ENCODE peak calls at places on chromosomes 11 and 22, in four cellular contexts. W is IMR-90, L is astrocyte of the spinal cord, G is GM23248. F is an unnamed sample.

GRCh38 chr11:8337115-8337386 is 73.4 kb upstream of the LMO1 start:
- DNase-seq in G (no peak), L (no peak), W (no peak), F (no peak)

GRCh38 chr11:2434506-2435255 is 9.6 kb downstream of the TRPM5 start:
- DNase-seq in W (no peak), G (no peak), L (no peak), F (no peak)

GRCh38 chr11:68683086-68683951 is 1.0 kb upstream of the GAL start:
- DNase-seq in W (no peak), G (peak), L (no peak), F (peak)

GRCh38 chr22:29369460-29369859 is 18.9 kb downstream of the AP1B1 start:
- DNase-seq in G (peak), L (peak), W (peak), F (peak)

GRCh38 chr11:396948-397548 is 3.0 kb downstream of the PKP3 start:
- DNase-seq in L (peak), W (peak), G (peak), F (peak)

GRCh38 chr11:95085117-95085825 is 4.4 kb upstream of the ENDOD1 start:
- DNase-seq in G (no peak), W (no peak), L (no peak), F (no peak)

GRCh38 chr11:120956710-120957500 is 67.0 kb upstream of the TBCEL start:
- DNase-seq in L (no peak), G (no peak), W (no peak), F (no peak)

GRCh38 chr11:133898031-133898769 is 52.9 kb upstream of the SPATA19 start:
- DNase-seq in G (no peak), L (no peak), W (no peak), F (no peak)

GRCh38 chr11:66546368-66546965 is at the start of gene ACTN3:
- DNase-seq in W (no peak), G (peak), L (no peak), F (no peak)

GRCh38 chr22:38133331-38133730 is 22.8 kb upstream of the BAIAP2L2 start:
- DNase-seq in L (no peak), W (no peak), G (no peak), F (no peak)

GRCh38 chr11:16925495-16926065 is 88.6 kb downstream of the PLEKHA7 start:
- DNase-seq in G (peak), W (no peak), L (peak), F (peak)

GRCh38 chr22:38935023-38935422 is 22.4 kb upstream of the APOBEC3A start:
- DNase-seq in L (no peak), W (no peak), G (no peak), F (no peak)

GRCh38 chr11:9803685-9804413 is 140.0 kb downstream of the SWAP70 start:
- DNase-seq in L (no peak), W (peak), G (peak), F (peak)

GRCh38 chr11:95138448-95138847 is 48.8 kb downstream of the ENDOD1 start:
- DNase-seq in L (no peak), G (peak), W (no peak), F (no peak)

GRCh38 chr11:36312593-36312990 is 16.5 kb downstream of the PRR5L start:
- DNase-seq in G (peak), W (peak), L (peak), F (no peak)

GRCh38 chr11:128686745-128687177 is 7.1 kb upstream of the FLI1 start:
- DNase-seq in L (peak), W (peak), G (peak), F (peak)

GRCh38 chr11:12512132-12512531 is 134.8 kb downstream of the PARVA start:
- DNase-seq in G (no peak), L (no peak), W (no peak), F (no peak)

GRCh38 chr22:26555478-26555877 is 34.5 kb downstream of the TPST2 start:
- DNase-seq in G (no peak), L (no peak), W (no peak), F (no peak)

GRCh38 chr11:9470765-9471164 is 10.0 kb downstream of the ZNF143 start:
- DNase-seq in G (no peak), W (no peak), L (no peak), F (no peak)

GRCh38 chr11:76281558-76281906 is 75.2 kb upstream of the WNT11 start:
- DNase-seq in W (no peak), L (no peak), G (no peak), F (no peak)

GRCh38 chr11:108614086-108614485 is 20.5 kb upstream of the EXPH5 start:
- DNase-seq in W (no peak), G (no peak), L (no peak), F (no peak)

GRCh38 chr11:32433249-32434115 is 1.9 kb downstream of the WT1 start:
- DNase-seq in W (no peak), G (no peak), L (no peak), F (no peak)

GRCh38 chr11:102560555-102561011 is 30.0 kb upstream of the MMP7 start:
- DNase-seq in W (peak), L (peak), G (peak), F (peak)

GRCh38 chr22:37037669-37038068 is 13.9 kb upstream of the KCTD17 start:
- DNase-seq in W (no peak), L (no peak), G (no peak), F (no peak)

GRCh38 chr22:36405671-36406070 is 17.9 kb upstream of the MYH9 start:
- DNase-seq in L (no peak), W (no peak), G (peak), F (no peak)

GRCh38 chr22:35629406-35630234 is 12.5 kb upstream of the MB start:
- DNase-seq in G (peak), W (peak), L (peak), F (peak)

GRCh38 chr11:85774256-85775097 is 36.5 kb downstream of the SYTL2 start:
- DNase-seq in L (no peak), G (no peak), W (no peak), F (no peak)

GRCh38 chr11:133955091-133955846 is 1.5 kb downstream of the IGSF9B start:
- DNase-seq in G (peak), L (no peak), W (no peak), F (peak)

GRCh38 chr22:49968313-49968830 is 7.8 kb downstream of the PIM3 start:
- DNase-seq in L (no peak), G (no peak), W (no peak), F (no peak)

GRCh38 chr11:33945481-33946268 is 53.8 kb upstream of the LMO2 start:
- DNase-seq in G (no peak), L (no peak), W (no peak), F (no peak)

GRCh38 chr22:32684822-32685187 is 116.7 kb upstream of the TIMP3 start:
- DNase-seq in L (no peak), G (peak), W (peak), F (no peak)

GRCh38 chr11:35322321-35322979 is 96.9 kb downstream of the SLC1A2 start:
- DNase-seq in W (no peak), L (no peak), G (no peak), F (no peak)

GRCh38 chr11:37371346-37371970 is 773.4 kb upstream of the RAG2 start:
- DNase-seq in L (peak), G (no peak), W (no peak), F (no peak)

GRCh38 chr22:42646569-42647525 is 2.3 kb downstream of the CYB5R3 start:
- DNase-seq in L (no peak), G (peak), W (no peak), F (peak)

GRCh38 chr11:16030664-16031063 is 325.7 kb downstream of the SOX6 start:
- DNase-seq in G (no peak), W (peak), L (no peak), F (no peak)

GRCh38 chr11:130711193-130711592 is 205.1 kb downstream of the SNX19 start:
- DNase-seq in L (no peak), G (no peak), W (peak), F (no peak)

GRCh38 chr11:13928566-13929251 is 33.8 kb upstream of the SPON1 start:
- DNase-seq in G (peak), L (peak), W (peak), F (peak)

GRCh38 chr11:45805305-45806071 is 539 bp downstream of the SLC35C1 start:
- DNase-seq in L (peak), G (peak), W (peak), F (peak)

GRCh38 chr22:49015459-49015858 is 812.2 kb downstream of the BRD1 start:
- DNase-seq in G (no peak), W (no peak), L (no peak), F (no peak)

DNA sequence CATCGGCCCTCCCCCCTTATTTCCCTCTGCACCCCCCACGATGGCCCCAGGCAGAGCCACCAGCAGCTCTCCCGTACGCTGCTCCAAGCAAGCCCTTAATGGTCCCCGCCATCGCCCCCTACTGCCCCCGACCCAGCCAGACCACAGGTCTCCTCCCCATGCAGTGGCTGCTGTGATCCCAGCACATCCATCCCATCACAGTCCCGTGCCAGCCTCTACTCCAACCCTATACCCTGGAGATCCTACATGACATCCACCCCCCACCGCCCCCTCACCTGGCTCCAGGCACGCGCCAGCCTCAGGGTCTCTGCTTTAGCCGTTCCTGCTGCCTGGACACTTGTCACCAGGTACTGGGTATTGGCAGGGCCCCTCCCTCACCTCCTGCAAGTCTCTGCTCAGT is 85.8 kb upstream of the RTL6 start:
- DNase-seq in L (no peak), G (no peak), W (no peak), F (no peak)
- H3K4me3 ChIP-seq in L (no peak), G (no peak), W (no peak), F (no peak)

GRCh38 chr11:112784323-112785073 is 176.7 kb upstream of the NCAM1 start:
- DNase-seq in W (no peak), L (peak), G (peak), F (peak)
- H3K4me3 ChIP-seq in W (no peak), L (no peak), G (peak), F (no peak)

DNA sequence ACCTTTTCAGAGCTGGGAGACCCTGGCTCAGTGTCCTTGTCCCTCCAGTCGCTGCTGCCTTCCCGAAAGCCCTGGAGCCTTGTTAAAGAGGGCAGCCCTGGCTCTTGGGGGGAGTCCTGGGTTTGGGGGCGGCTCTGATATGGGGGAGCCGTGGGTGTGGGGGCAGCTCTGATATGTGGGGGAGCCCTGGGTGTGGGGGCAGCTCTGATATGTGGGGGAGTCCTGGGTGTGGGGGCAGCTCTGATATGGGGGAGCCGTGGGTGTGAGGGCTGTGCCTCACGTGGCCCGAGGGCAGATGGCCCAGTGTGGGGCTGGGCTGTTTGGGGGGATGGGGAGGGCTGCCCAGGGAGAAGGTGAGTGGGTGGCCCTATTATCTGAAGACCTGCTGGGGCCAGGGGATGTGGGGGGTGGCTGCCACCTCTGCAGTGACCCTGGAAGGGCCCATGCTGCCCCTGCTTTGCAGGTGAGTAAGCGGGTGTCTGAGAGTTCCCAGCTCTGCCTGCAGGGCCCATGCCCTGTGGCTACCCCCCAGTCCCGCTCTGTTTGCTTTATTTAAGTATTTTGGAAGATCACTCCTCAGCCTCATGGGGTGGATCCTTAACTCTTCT is 30.9 kb upstream of the GRAMD4 start:
- DNase-seq in G (no peak), W (no peak), L (no peak), F (no peak)
- H3K4me3 ChIP-seq in G (no peak), W (no peak), L (no peak), F (no peak)

GRCh38 chr11:5694642-5695041 is 5.1 kb downstream of the TRIM22 start:
- DNase-seq in L (no peak), W (no peak), G (no peak), F (no peak)

GRCh38 chr11:5690216-5690615 is 626 bp downstream of the TRIM22 start:
- DNase-seq in L (peak), W (peak), G (peak), F (no peak)

GRCh38 chr11:5690736-5691135 is 1.1 kb downstream of the TRIM22 start:
- DNase-seq in L (peak), W (peak), G (peak), F (no peak)

GRCh38 chr11:5689551-5689983 is at the start of gene TRIM22:
- DNase-seq in L (peak), G (peak), W (peak), F (peak)

GRCh38 chr11:5691963-5692358 is 2.4 kb downstream of the TRIM22 start:
- DNase-seq in L (no peak), G (no peak), W (no peak), F (no peak)
- H3K4me3 ChIP-seq in L (no peak), G (peak), W (no peak), F (no peak)

GRCh38 chr22:23844739-23845202 is 6.0 kb upstream of the DERL3 start:
- DNase-seq in L (no peak), G (no peak), W (no peak), F (no peak)
- H3K4me3 ChIP-seq in L (no peak), G (no peak), W (no peak), F (no peak)

GRCh38 chr22:46613606-46613997 is 6.6 kb upstream of the GRAMD4 start:
- DNase-seq in G (no peak), L (no peak), W (no peak), F (peak)
- H3K4me3 ChIP-seq in G (no peak), L (no peak), W (no peak), F (no peak)

DNA sequence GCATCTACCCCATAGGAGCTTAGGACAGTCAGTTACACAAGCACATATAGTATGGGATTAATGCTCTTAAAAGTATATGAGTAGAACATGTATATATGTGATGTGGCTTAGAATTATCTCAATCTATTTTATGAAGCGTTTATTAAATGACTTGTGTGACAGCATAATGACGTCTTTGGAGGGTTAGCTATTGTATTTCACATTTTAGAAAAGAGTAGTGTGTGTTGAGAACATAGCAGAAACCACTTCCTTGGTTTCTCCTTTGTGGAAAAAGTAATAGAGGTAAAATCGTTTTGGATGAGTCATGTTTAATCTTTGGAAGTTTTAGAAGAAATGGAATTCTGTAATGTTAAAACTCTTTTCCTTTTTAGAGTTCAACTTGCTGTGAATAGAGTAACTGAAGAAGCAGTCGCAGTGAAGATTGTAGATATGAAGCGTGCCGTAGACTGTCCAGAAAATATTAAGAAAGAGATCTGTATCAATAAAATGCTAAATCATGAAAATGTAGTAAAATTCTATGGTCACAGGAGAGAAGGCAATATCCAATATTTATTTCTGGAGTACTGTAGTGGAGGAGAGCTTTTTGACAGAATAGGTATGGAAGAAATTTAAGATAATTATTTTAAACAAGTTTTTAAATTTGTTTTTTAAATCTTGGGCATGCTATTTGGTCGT is 2.4 kb downstream of the CHEK1 start:
- DNase-seq in L (peak), W (peak), G (peak), F (no peak)
- H3K4me3 ChIP-seq in L (peak), W (peak), G (peak), F (peak)

F was measured in MG63.